ENCODE peak calls at places on chromosome 3, in four cellular contexts. F is tibial nerve, R is A549, G is Karpas-422. P is an unnamed sample.

GRCh38 chr3:14319654-14320182 is 82.7 kb upstream of the SLC6A6 start:
- DNase-seq in F (no peak), R (peak; percentile 83), G (peak; percentile 94), P (no peak)

GRCh38 chr3:186883686-186884058 is 41.2 kb downstream of the ADIPOQ start:
- DNase-seq in F (no peak), R (no peak), G (peak; percentile 11), P (no peak)

GRCh38 chr3:172965256-172965655 is 175.8 kb downstream of the SPATA16 start:
- DNase-seq in F (no peak), R (no peak), G (no peak), P (no peak)

GRCh38 chr3:42713747-42714146 is 11.1 kb upstream of the HHATL start:
- DNase-seq in F (no peak), R (no peak), G (no peak), P (no peak)

GRCh38 chr3:13704174-13704573 is 155.2 kb downstream of the FBLN2 start:
- DNase-seq in F (no peak), R (no peak), G (no peak), P (no peak)

GRCh38 chr3:197253243-197253947 is 45.0 kb downstream of the DLG1 start:
- DNase-seq in F (no peak), R (no peak), G (no peak), P (no peak)

GRCh38 chr3:12300137-12300536 is 11.3 kb downstream of the PPARG start:
- DNase-seq in F (no peak), R (peak; percentile 62), G (no peak), P (no peak)

GRCh38 chr3:170517251-170517945 is 68.5 kb downstream of the SLC7A14 start:
- DNase-seq in F (no peak), R (no peak), G (no peak), P (no peak)

GRCh38 chr3:42979044-42979962 is at the start of gene GASK1A:
- DNase-seq in F (no peak), R (no peak), G (peak; percentile 79), P (peak; percentile 21)

GRCh38 chr3:38129058-38129457 is 7.9 kb downstream of the ACAA1 start:
- DNase-seq in F (no peak), R (no peak), G (no peak), P (no peak)

GRCh38 chr3:21017115-21017852 is 733.7 kb downstream of the ZNF385D start:
- DNase-seq in F (no peak), R (peak; percentile 17), G (no peak), P (no peak)

GRCh38 chr3:99870712-99871111 is 53.0 kb downstream of the CMSS1 start:
- DNase-seq in F (no peak), R (no peak), G (no peak), P (no peak)

GRCh38 chr3:99871231-99871898 is 53.7 kb downstream of the CMSS1 start:
- DNase-seq in F (no peak), R (no peak), G (no peak), P (no peak)

GRCh38 chr3:99875573-99875924 is 57.9 kb downstream of the CMSS1 start:
- DNase-seq in F (no peak), R (peak; percentile 13), G (no peak), P (no peak)

GRCh38 chr3:99869621-99870020 is 52.0 kb downstream of the CMSS1 start:
- DNase-seq in F (no peak), R (no peak), G (no peak), P (no peak)

DNA sequence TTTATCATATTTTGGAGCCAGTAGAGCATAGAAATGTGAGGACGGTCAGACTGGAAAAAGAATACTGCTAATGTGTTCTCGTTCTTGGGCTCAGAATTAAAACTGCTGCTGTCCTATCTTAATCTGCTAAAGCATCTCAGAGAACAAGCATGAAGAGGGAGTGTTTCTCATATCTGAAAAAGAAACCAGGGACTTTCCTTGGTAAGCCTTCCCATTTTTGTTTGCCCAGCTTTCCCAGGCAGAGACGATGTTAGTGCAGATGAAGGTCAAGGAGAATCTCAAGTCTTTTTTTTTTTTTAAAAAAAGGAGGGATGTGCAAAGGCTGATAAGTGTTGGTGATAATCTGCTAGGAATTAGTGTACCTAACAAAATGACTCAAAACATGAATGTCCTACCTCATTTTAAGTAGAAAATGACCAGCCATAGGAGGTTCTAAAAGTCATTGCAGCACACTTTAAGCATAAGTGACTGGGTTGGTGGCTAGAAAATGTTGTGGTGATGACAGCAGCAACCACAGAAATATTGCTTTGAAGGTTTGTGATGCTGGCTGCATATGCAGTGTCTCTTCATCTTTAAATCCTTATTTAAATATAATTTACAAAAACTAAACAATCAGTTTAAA is 55.1 kb downstream of the CMSS1 start:
- DNase-seq in F (no peak), R (no peak), G (no peak), P (no peak)
- H3K27ac ChIP-seq in F (peak overlapping the region; percentile 90), R (no peak overlapping the region), G (no peak overlapping the region), P (no peak overlapping the region)

GRCh38 chr3:32237670-32238026 is 832 bp upstream of the CMTM8 start:
- DNase-seq in F (no peak), R (no peak), G (no peak), P (no peak)

GRCh38 chr3:32239638-32240550 is 1.4 kb downstream of the CMTM8 start:
- DNase-seq in F (no peak), R (peak; percentile 62), G (peak; percentile 82), P (no peak)

GRCh38 chr3:32238816-32239637 is 547 bp downstream of the CMTM8 start:
- DNase-seq in F (no peak), R (peak; percentile 31), G (peak; percentile 76), P (no peak)

GRCh38 chr3:32238027-32238815 is at the start of gene CMTM8:
- DNase-seq in F (peak; percentile 34), R (peak; percentile 60), G (peak; percentile 76), P (no peak)

DNA sequence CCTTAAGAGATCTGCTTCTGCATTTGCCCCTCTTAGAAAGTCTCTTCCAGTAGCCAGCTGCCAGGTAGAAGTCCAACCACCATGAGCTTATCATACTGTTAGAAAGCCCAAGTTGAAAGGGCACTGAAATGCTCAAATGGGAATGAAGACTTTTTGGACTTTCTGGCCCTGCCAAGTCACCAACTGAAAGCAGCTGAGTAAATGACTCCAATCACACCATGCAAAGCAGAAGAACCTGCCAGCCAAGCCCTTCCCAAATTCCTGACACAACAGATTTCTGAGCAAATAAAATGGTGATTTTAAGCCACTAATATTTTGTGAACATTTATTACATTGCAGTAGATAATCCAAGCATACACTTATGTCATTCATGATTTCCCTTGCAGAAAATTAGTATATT is 2.1 kb upstream of the CMTM8 start:
- DNase-seq in F (no peak), R (no peak), G (no peak), P (no peak)
- H3K27ac ChIP-seq in F (no peak overlapping the region), R (no peak overlapping the region), G (no peak overlapping the region), P (no peak overlapping the region)

DNA sequence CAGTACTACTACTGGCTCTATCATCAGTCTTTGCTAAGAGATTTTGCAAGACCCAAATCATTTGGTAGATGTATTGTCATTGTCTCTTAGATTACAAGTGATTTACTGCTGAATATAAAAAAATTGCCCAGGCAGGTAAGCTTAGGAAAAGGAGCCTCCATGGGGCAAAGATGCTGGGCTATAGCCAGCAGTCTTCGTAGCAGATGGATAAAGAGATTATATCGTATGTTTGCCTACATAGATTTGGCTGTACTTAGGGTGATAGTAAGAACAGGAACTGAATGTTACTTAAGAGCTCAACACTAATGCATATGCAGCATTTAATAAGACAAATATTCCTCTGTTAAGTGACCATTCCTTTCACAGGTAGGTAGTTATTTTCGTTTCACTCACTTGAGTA is 48.9 kb downstream of the PTPRG start:
- DNase-seq in F (no peak), R (no peak), G (no peak), P (no peak)
- H3K27ac ChIP-seq in F (no peak overlapping the region), R (no peak overlapping the region), G (no peak overlapping the region), P (no peak overlapping the region)

DNA sequence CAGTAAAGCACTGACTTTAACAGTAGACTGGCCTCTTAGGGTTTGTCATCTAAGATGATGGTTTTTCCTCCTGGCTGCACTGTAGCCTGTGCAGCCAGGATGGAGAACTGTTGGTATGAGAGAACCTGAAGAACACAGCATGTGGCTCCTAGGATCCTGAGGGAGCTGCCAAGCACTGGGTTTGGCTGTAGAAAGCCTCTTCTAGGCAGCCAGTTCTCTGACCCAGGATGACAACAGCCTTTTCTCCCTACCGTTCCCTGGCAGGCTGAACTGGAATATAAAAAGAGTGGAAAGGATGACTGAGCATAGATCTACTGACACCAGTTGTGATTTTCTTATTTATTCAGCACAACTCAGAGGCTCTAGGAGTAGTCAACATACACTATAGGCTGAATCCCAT is 34.3 kb upstream of the MANF start:
- DNase-seq in F (no peak), R (no peak), G (no peak), P (no peak)
- H3K27ac ChIP-seq in F (no peak overlapping the region), R (no peak overlapping the region), G (no peak overlapping the region), P (no peak overlapping the region)

DNA sequence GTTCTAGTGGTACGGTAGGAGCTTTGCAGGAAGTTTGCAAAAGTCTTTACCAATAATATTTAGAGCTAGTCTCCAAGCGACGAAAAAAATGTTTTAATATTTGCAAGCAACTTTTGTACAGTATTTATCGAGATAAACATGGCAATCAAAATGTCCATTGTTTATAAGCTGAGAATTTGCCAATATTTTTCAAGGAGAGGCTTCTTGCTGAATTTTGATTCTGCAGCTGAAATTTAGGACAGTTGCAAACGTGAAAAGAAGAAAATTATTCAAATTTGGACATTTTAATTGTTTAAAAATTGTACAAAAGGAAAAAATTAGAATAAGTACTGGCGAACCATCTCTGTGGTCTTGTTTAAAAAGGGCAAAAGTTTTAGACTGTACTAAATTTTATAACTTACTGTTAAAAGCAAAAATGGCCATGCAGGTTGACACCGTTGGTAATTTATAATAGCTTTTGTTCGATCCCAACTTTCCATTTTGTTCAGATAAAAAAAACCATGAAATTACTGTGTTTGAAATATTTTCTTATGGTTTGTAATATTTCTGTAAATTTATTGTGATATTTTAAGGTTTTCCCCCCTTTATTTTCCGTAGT is 2.0 kb downstream of the SOX2 start:
- DNase-seq in F (no peak), R (no peak), G (no peak), P (no peak)
- H3K27ac ChIP-seq in F (peak overlapping the region; percentile 92), R (no peak overlapping the region), G (no peak overlapping the region), P (peak overlapping the region; percentile 87)

DNA sequence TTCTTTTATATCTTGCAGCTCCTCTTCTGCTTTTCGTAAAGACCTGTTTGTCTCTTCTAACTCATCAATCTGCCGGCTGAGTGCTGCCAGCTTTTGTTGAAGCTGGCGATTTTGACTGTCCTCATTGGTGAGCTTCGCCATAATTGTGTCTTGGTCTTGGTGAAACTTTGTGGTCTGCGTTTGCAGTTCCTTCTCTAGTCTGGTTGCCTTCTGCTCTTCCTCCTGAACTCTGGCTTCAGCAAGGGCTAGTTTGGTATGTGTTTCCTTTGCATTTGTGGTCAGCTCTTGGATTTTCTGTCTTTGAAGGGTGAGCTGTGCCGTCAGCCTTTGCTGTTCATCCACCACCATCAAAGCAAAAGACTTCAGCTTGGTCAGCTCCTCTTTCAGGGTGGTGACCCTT is 32.9 kb downstream of the CMSS1 start:
- DNase-seq in F (no peak), R (no peak), G (no peak), P (no peak)
- H3K27ac ChIP-seq in F (no peak overlapping the region), R (no peak overlapping the region), G (no peak overlapping the region), P (no peak overlapping the region)

GRCh38 chr3:87958289-87958688 is 100.5 kb downstream of the CGGBP1 start:
- DNase-seq in F (no peak), R (no peak), G (no peak), P (no peak)

DNA sequence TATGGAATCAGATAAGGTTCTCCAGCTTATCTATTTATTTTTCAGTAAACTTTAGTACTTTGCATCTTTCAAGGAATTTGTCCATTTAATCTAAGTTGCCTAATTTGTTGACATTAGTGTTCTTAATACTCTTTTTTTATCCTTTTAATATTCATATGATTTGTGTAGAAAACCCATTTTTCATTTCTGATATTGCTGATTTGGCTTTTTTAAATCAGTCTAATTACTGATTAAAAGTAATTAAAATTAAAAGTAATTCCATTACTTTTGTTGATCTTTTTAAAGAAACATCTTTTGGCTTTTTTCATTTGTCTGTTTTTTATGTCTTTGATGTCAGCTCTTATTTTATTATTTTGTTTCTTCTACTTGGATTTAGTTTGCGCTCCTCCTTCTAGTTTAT is 101.2 kb downstream of the CGGBP1 start:
- DNase-seq in F (no peak), R (no peak), G (no peak), P (no peak)
- H3K27ac ChIP-seq in F (no peak overlapping the region), R (no peak overlapping the region), G (no peak overlapping the region), P (no peak overlapping the region)